ENCODE peak calls at places on chromosomes 2 and 18, in eight cellular contexts. L is H7, D is NCI-H460, C is T-helper 1 cell, J is stromal cell of bone marrow, A is foreskin melanocyte, Q is mesendoderm, X is M059J. G is an unnamed sample.

GRCh38 chr2:126889501-126890135 is 9.1 kb upstream of the TEX51 start:
- DNase-seq in C (no peak), A (no peak), X (no peak), J (no peak), L (no peak), D (no peak), Q (no peak), G (no peak)

GRCh38 chr2:202400937-202401336 is 24.8 kb downstream of the BMPR2 start:
- DNase-seq in D (no peak), X (no peak), A (no peak), Q (no peak), C (no peak), J (no peak), L (peak; percentile 52), G (no peak)

GRCh38 chr2:6827516-6828298 is 38.0 kb downstream of the CMPK2 start:
- DNase-seq in X (no peak), J (no peak), D (no peak), C (no peak), A (peak; percentile 84), Q (no peak), L (no peak), G (no peak)

GRCh38 chr18:35278969-35279368 is 11.1 kb downstream of the ZSCAN30 start:
- DNase-seq in J (no peak), Q (no peak), D (no peak), L (no peak), X (no peak), C (no peak), A (no peak), G (no peak)

GRCh38 chr2:98615481-98615880 is 7.1 kb downstream of the UNC50 start:
- DNase-seq in A (no peak), X (no peak), L (peak; percentile 30), C (no peak), Q (peak; percentile 60), J (no peak), D (no peak), G (no peak)

GRCh38 chr2:126650994-126651393 is 5.0 kb upstream of the GYPC start:
- DNase-seq in D (no peak), X (no peak), L (no peak), A (no peak), Q (no peak), J (no peak), C (no peak), G (no peak)

GRCh38 chr2:45068643-45069140 is 59.4 kb upstream of the SIX2 start:
- DNase-seq in Q (no peak), C (no peak), L (no peak), X (peak; percentile 74), D (no peak), J (no peak), A (no peak), G (no peak)

GRCh38 chr2:28228419-28228995 is 164.2 kb upstream of the FOSL2 start:
- DNase-seq in X (no peak), J (no peak), Q (no peak), A (no peak), D (no peak), L (no peak), C (no peak), G (no peak)

GRCh38 chr2:201831469-201831868 is 25.1 kb downstream of the CDK15 start:
- DNase-seq in X (peak; percentile 90), Q (no peak), J (peak; percentile 61), D (no peak), C (no peak), L (no peak), A (no peak), G (no peak)

GRCh38 chr2:237669129-237669627 is 41.8 kb downstream of the LRRFIP1 start:
- DNase-seq in Q (no peak), X (no peak), J (no peak), A (no peak), C (no peak), L (no peak), D (no peak), G (no peak)

GRCh38 chr2:26064846-26065245 is 31.0 kb downstream of the RAB10 start:
- DNase-seq in J (no peak), Q (no peak), L (no peak), X (no peak), D (no peak), A (peak; percentile 45), C (no peak), G (no peak)

GRCh38 chr18:67705748-67706147 is 189.2 kb upstream of the DSEL start:
- DNase-seq in C (no peak), L (peak; percentile 2), Q (peak; percentile 72), J (no peak), A (no peak), D (no peak), X (peak; percentile 14), G (no peak)

GRCh38 chr2:31170071-31170698 is 31.9 kb upstream of the GALNT14 start:
- DNase-seq in D (peak; percentile 65), X (peak; percentile 51), A (peak; percentile 32), Q (peak; percentile 83), C (peak; percentile 16), J (peak; percentile 25), L (peak; percentile 82), G (peak; percentile 20)

GRCh38 chr2:3282056-3282998 is 95.3 kb downstream of the EIPR1 start:
- DNase-seq in D (no peak), X (peak; percentile 95), C (no peak), A (no peak), Q (no peak), L (peak; percentile 67), J (no peak), G (no peak)

GRCh38 chr2:162118166-162119031 is 33.6 kb downstream of the GCG start:
- DNase-seq in A (no peak), D (no peak), C (no peak), X (peak; percentile 93), L (no peak), J (peak; percentile 91), Q (no peak), G (no peak)

GRCh38 chr2:183950673-183951072 is 647.7 kb upstream of the ZNF804A start:
- DNase-seq in Q (no peak), J (no peak), D (no peak), L (no peak), A (no peak), C (no peak), X (no peak), G (no peak)

GRCh38 chr2:60891175-60891574 is 9.8 kb downstream of the REL start:
- DNase-seq in X (no peak), C (no peak), L (no peak), D (no peak), Q (no peak), J (no peak), A (no peak), G (no peak)

GRCh38 chr2:88450186-88450585 is 2.3 kb downstream of the FOXI3 start:
- DNase-seq in A (no peak), Q (no peak), C (no peak), L (no peak), X (no peak), J (no peak), D (no peak), G (no peak)

GRCh38 chr2:182595650-182596049 is 120.4 kb upstream of the DNAJC10 start:
- DNase-seq in J (no peak), L (no peak), Q (no peak), D (no peak), X (no peak), C (no peak), A (no peak), G (no peak)

GRCh38 chr2:45180784-45181183 is 171.5 kb upstream of the SIX2 start:
- DNase-seq in J (no peak), A (no peak), L (no peak), C (no peak), D (no peak), X (no peak), Q (no peak), G (no peak)

GRCh38 chr2:233814436-233814835 is 36.3 kb downstream of the MROH2A start:
- DNase-seq in X (no peak), D (no peak), C (no peak), A (no peak), Q (no peak), L (no peak), J (no peak), G (no peak)

G was measured in T-helper 17 cell.